ENCODE peak calls at places on chromosomes 2 and 18, in nine cellular contexts. S is IMR-90; H is activated T-helper 9 cell treated with anti-CD3 and anti-CD28 coated beads, Interleukin-2, amount 50 U/mL, for 16 hours; E is OCI-LY7; A is AML-193; L is breast epithelium; C is nucleus accumbens; J is Karpas-422; B is AG04449. Z is an unnamed sample.

GRCh38 chr2:68769586-68770270 is 35.1 kb downstream of the ARHGAP25 start:
- DNase-seq in B (no peak), A (no peak), H (no peak), C (no peak), S (no peak), L (no peak), E (no peak), J (peak; percentile 77), Z (no peak)

GRCh38 chr2:235666240-235666781 is 172.5 kb downstream of the AGAP1 start:
- DNase-seq in C (peak; percentile 33), E (no peak), B (peak; percentile 58), J (no peak), H (no peak), S (peak; percentile 90), L (no peak), A (no peak), Z (peak; percentile 33)

GRCh38 chr2:64105676-64106461 is 38.4 kb downstream of the PELI1 start:
- DNase-seq in B (no peak), S (no peak), J (no peak), H (no peak), C (no peak), L (no peak), A (peak; percentile 7), E (no peak), Z (peak; percentile 32)

GRCh38 chr2:8364668-8365067 is 317.2 kb upstream of the ID2 start:
- DNase-seq in C (no peak), H (no peak), L (no peak), A (no peak), J (no peak), B (no peak), S (no peak), E (no peak), Z (no peak)

GRCh38 chr18:74914052-74914591 is 294.8 kb downstream of the PTGR3 start:
- DNase-seq in L (no peak), S (no peak), B (no peak), A (no peak), J (no peak), C (no peak), H (no peak), E (no peak), Z (no peak)

GRCh38 chr2:135473567-135473966 is 57.5 kb downstream of the ZRANB3 start:
- DNase-seq in H (no peak), S (peak; percentile 8), L (no peak), C (no peak), E (peak; percentile 55), A (peak; percentile 31), J (peak; percentile 82), B (no peak), Z (peak; percentile 59)

GRCh38 chr2:33796511-33796910 is 197.4 kb upstream of the FAM98A start:
- DNase-seq in B (no peak), C (no peak), E (no peak), J (no peak), A (no peak), L (no peak), S (no peak), H (no peak), Z (no peak)

GRCh38 chr2:48617618-48618017 is at the start of gene GTF2A1L:
- DNase-seq in H (no peak), J (no peak), B (no peak), C (no peak), A (no peak), L (no peak), S (no peak), E (no peak), Z (no peak)

GRCh38 chr2:190354003-190354690 is 10.8 kb downstream of the INPP1 start:
- DNase-seq in C (no peak), H (no peak), E (no peak), B (no peak), S (no peak), L (no peak), A (no peak), J (no peak), Z (no peak)

GRCh38 chr18:23864620-23865019 is 149.9 kb upstream of the TTC39C start:
- DNase-seq in E (peak; percentile 89), J (peak; percentile 43), S (no peak), L (no peak), H (no peak), C (no peak), B (no peak), A (no peak), Z (no peak)

GRCh38 chr2:79393806-79394484 is 118.9 kb upstream of the CTNNA2 start:
- DNase-seq in L (no peak), H (no peak), E (no peak), S (no peak), C (no peak), A (no peak), J (no peak), B (no peak), Z (no peak)

GRCh38 chr2:235133837-235134236 is 182.0 kb downstream of the SH3BP4 start:
- DNase-seq in E (no peak), C (no peak), S (no peak), B (no peak), J (no peak), H (no peak), L (no peak), A (no peak), Z (no peak)

GRCh38 chr2:19900536-19901200 is 1.1 kb downstream of the TTC32 start:
- DNase-seq in A (peak; percentile 34), H (no peak), C (no peak), E (peak; percentile 47), B (no peak), S (no peak), J (peak; percentile 57), L (no peak), Z (peak; percentile 46)

GRCh38 chr2:146523218-146523617 is 1321.6 kb upstream of the ACVR2A start:
- DNase-seq in E (peak; percentile 6), H (no peak), L (no peak), A (peak; percentile 33), S (peak; percentile 9), B (no peak), J (peak; percentile 69), C (no peak), Z (peak; percentile 14)

GRCh38 chr2:29245742-29246387 is 130.7 kb downstream of the CLIP4 start:
- DNase-seq in L (no peak), S (no peak), C (no peak), A (no peak), H (no peak), E (peak; percentile 1), B (no peak), J (no peak), Z (peak; percentile 36)

GRCh38 chr18:80249217-80250093 is 2.1 kb upstream of the PARD6G start:
- DNase-seq in J (no peak), H (no peak), A (no peak), S (peak; percentile 20), E (no peak), C (no peak), B (no peak), L (no peak), Z (peak; percentile 45)

GRCh38 chr2:136235451-136236418 is 117.8 kb upstream of the CXCR4 start:
- DNase-seq in J (no peak), L (no peak), B (no peak), A (no peak), S (peak; percentile 3), E (no peak), C (no peak), H (no peak), Z (peak; percentile 39)

GRCh38 chr18:74480149-74480651 is 16.0 kb upstream of the CNDP2 start:
- DNase-seq in J (no peak), L (no peak), S (no peak), E (no peak), B (no peak), A (no peak), H (no peak), C (no peak), Z (no peak)

GRCh38 chr18:47720741-47721140 is 209.7 kb downstream of the SMAD2 start:
- DNase-seq in A (no peak), J (no peak), H (no peak), L (no peak), B (no peak), C (no peak), E (no peak), S (no peak), Z (no peak)

GRCh38 chr2:172408143-172408766 is 19.1 kb upstream of the ITGA6 start:
- DNase-seq in E (no peak), J (no peak), B (no peak), S (no peak), C (no peak), A (no peak), L (no peak), H (no peak), Z (no peak)

GRCh38 chr2:45729753-45730512 is 78.5 kb downstream of the PRKCE start:
- DNase-seq in J (peak; percentile 87), L (no peak), H (no peak), E (peak; percentile 85), S (no peak), B (no peak), A (peak; percentile 68), C (no peak), Z (peak; percentile 78)

GRCh38 chr2:42009657-42010580 is 37.9 kb upstream of the PKDCC start:
- DNase-seq in H (no peak), J (no peak), B (no peak), C (no peak), S (peak; percentile 15), E (no peak), A (no peak), L (no peak), Z (no peak)

GRCh38 chr2:63984606-63985359 is 34.4 kb downstream of the VPS54 start:
- DNase-seq in S (no peak), J (no peak), B (no peak), E (no peak), H (no peak), C (no peak), L (no peak), A (no peak), Z (no peak)

GRCh38 chr2:6556755-6557154 is 309.0 kb downstream of the CMPK2 start:
- DNase-seq in B (no peak), L (no peak), J (no peak), H (no peak), C (no peak), A (no peak), S (peak; percentile 71), E (no peak), Z (peak; percentile 22)

GRCh38 chr2:176665086-176665485 is 395.8 kb downstream of the MTX2 start:
- DNase-seq in B (no peak), H (no peak), L (no peak), C (no peak), S (no peak), A (no peak), J (no peak), E (no peak), Z (no peak)

GRCh38 chr2:201654611-201655384 is 11.5 kb upstream of the TMEM237 start:
- DNase-seq in B (peak; percentile 74), L (no peak), S (peak; percentile 91), E (no peak), A (no peak), C (no peak), H (no peak), J (no peak), Z (no peak)